ENCODE peak calls at places on chromosomes 1 and 21, in four cellular contexts. N is thyroid gland, K is D721Med, F is adrenal gland. C is an unnamed sample.

GRCh38 chr1:6603851-6604558 is 1.3 kb upstream of the KLHL21 start:
- DNase-seq in N (peak; percentile 71), K (no peak), F (peak; percentile 57), C (peak; percentile 50)

GRCh38 chr1:68959631-68960030 is 462.7 kb upstream of the DEPDC1 start:
- DNase-seq in N (no peak), K (no peak), F (no peak), C (no peak)

GRCh38 chr1:155301342-155301841 is at the start of gene PKLR:
- DNase-seq in N (no peak), K (no peak), F (no peak), C (no peak)

GRCh38 chr1:17080881-17081280 is 27.0 kb upstream of the SDHB start:
- DNase-seq in N (no peak), K (no peak), F (no peak), C (no peak)

GRCh38 chr21:46078322-46078981 is 19.5 kb upstream of the COL6A2 start:
- DNase-seq in N (no peak), K (peak; percentile 10), F (no peak), C (no peak)

GRCh38 chr1:75616436-75617433 is 5.8 kb upstream of the SLC44A5 start:
- DNase-seq in N (peak; percentile 4), K (no peak), F (peak; percentile 13), C (peak; percentile 43)

GRCh38 chr1:217275617-217276398 is 355.1 kb downstream of the GPATCH2 start:
- DNase-seq in N (no peak), K (no peak), F (no peak), C (peak; percentile 40)

GRCh38 chr21:27819299-27819698 is 852.4 kb upstream of the ADAMTS5 start:
- DNase-seq in N (no peak), K (no peak), F (no peak), C (no peak)

GRCh38 chr1:207077470-207078377 is 10.9 kb upstream of the C4BPB start:
- DNase-seq in N (peak; percentile 62), K (no peak), F (peak; percentile 76), C (peak; percentile 76)

GRCh38 chr21:31460985-31461384 is 116.9 kb upstream of the TIAM1 start:
- DNase-seq in N (no peak), K (no peak), F (no peak), C (no peak)

GRCh38 chr1:215860833-215861232 is 293.7 kb downstream of the KCTD3 start:
- DNase-seq in N (no peak), K (no peak), F (no peak), C (no peak)

GRCh38 chr1:101911894-101912293 is 84.8 kb downstream of the OLFM3 start:
- DNase-seq in N (no peak), K (no peak), F (no peak), C (no peak)

GRCh38 chr21:35768187-35768586 is 292.1 kb downstream of the SETD4 start:
- DNase-seq in N (no peak), K (no peak), F (no peak), C (no peak)

GRCh38 chr1:150194381-150195031 is 41.4 kb downstream of the ANP32E start:
- DNase-seq in N (no peak), K (no peak), F (no peak), C (no peak)

GRCh38 chr1:227917081-227917950 is 30.4 kb downstream of the WNT9A start:
- DNase-seq in N (no peak), K (no peak), F (no peak), C (no peak)

GRCh38 chr1:192660613-192661012 is 24.7 kb downstream of the RGS13 start:
- DNase-seq in N (no peak), K (no peak), F (no peak), C (no peak)

GRCh38 chr1:214318956-214319355 is 38.0 kb downstream of the SMYD2 start:
- DNase-seq in N (no peak), K (no peak), F (no peak), C (no peak)

GRCh38 chr1:214317300-214317699 is 36.3 kb downstream of the SMYD2 start:
- DNase-seq in N (no peak), K (no peak), F (no peak), C (no peak)

GRCh38 chr1:214316597-214316996 is 35.6 kb downstream of the SMYD2 start:
- DNase-seq in N (no peak), K (no peak), F (no peak), C (peak; percentile 83)

GRCh38 chr1:214318356-214318755 is 37.4 kb downstream of the SMYD2 start:
- DNase-seq in N (no peak), K (no peak), F (no peak), C (peak; percentile 35)

GRCh38 chr1:214317734-214318133 is 36.8 kb downstream of the SMYD2 start:
- DNase-seq in N (no peak), K (no peak), F (no peak), C (peak; percentile 28)
- TF ChIP-seq CTCF in N (no peak), K (no peak), F (no peak), C (peak; percentile 64)

DNA sequence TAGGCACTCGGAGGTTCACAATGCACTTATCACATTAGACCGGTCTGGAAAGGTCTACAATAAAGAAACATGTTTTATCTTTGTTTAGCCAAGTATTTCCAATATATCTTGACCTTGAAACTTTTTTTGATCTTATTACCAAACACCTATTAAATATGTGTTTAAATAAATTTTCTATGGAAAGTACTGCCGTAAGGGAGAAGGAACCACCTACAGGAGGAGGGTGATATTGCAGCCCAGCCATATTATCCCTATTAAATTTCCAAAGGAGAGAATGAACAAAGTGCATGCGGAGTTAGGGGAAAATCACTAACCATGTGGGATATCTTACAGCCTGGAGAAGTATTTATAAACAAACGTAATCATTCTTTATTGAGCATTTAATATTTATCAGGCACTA is 14.5 kb downstream of the BRINP2 start:
- DNase-seq in N (no peak), K (no peak), F (no peak), C (no peak)
- TF ChIP-seq CTCF in N (peak; percentile 17), K (peak; percentile 1), F (peak; percentile 38), C (peak; percentile 59)

GRCh38 chr1:20964540-20965484 is 177.7 kb upstream of the HP1BP3 start:
- DNase-seq in N (no peak), K (no peak), F (no peak), C (no peak)
- TF ChIP-seq CTCF in N (no peak), K (no peak), F (no peak), C (no peak)

GRCh38 chr1:10635992-10636391 is 160.5 kb downstream of the CASZ1 start:
- DNase-seq in N (no peak), K (no peak), F (no peak), C (no peak)

GRCh38 chr1:10633416-10633815 is 158.7 kb downstream of the PEX14 start:
- DNase-seq in N (no peak), K (no peak), F (no peak), C (no peak)

GRCh38 chr1:10635385-10635896 is 160.7 kb downstream of the PEX14 start:
- DNase-seq in N (no peak), K (no peak), F (no peak), C (peak; percentile 8)

GRCh38 chr1:10634075-10634427 is 159.3 kb downstream of the PEX14 start:
- DNase-seq in N (no peak), K (no peak), F (no peak), C (no peak)

GRCh38 chr1:10634428-10635384 is 160.0 kb downstream of the PEX14 start:
- DNase-seq in N (no peak), K (no peak), F (no peak), C (peak; percentile 16)
- TF ChIP-seq CTCF in N (no peak), K (peak; percentile 19), F (no peak), C (no peak)

DNA sequence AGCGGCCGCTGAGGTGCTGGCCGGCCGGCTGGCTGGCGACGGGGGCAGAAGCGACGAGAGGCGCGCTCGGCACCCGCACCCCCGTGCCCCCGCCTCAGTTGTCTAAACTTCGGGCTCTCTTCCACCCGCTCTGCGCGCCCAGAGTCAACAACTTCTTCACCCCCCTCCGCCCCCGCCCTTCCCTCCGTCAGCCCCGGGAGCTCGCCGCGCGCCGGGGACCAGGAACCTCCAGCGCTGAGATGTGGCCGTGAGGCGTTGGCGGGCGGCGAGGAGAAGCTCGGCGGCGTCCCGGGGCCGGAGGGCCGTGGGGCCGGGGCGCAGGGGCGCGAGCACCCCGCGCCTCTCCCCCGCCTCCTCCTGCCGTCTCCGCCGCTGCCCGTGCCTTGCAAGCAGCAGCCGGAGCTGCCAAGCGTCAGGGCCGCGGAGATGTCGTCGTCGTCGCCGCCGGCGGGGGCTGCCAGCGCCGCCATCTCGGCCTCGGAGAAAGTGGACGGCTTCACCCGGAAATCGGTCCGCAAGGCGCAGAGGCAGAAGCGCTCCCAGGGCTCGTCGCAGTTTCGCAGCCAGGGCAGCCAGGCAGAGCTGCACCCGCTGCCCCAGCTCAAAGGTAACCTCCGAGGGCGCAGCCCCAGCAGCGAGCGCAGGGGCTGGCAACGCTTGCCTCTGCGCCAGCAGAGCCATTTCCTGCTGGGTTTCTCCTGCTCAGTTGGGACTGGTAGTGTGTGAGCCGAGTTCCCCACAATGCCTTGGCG is 651 bp downstream of the PPP2R5A start:
- DNase-seq in N (peak; percentile 84), K (no peak), F (peak; percentile 67), C (no peak)
- TF ChIP-seq CTCF in N (no peak), K (no peak), F (no peak), C (no peak)

DNA sequence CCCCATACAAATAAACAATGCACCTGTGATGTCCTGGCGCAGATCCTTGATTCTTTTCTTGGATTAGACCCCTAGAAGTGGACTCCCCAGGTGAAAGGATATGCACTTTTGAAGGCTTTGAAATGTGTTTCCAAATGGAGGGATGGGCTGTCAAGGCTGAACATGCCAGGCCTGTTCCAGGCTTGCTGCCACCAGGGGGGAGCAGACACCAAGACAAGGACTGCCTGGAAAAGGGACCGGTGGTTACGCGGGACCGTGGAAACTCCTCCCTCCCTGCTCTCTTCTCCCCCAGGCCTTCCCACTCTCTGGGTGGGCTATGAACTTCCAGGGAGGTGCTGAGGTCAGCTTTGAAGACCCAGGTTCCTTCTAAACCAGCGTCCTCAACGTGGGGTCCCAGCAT is 12.7 kb downstream of the C1QB start:
- DNase-seq in N (peak; percentile 23), K (no peak), F (no peak), C (no peak)
- TF ChIP-seq CTCF in N (no peak), K (peak; percentile 49), F (no peak), C (peak; percentile 62)

GRCh38 chr21:17231124-17231523 is 281.7 kb upstream of the CXADR start:
- DNase-seq in N (no peak), K (no peak), F (no peak), C (no peak)
- TF ChIP-seq CTCF in N (no peak), K (no peak), F (no peak), C (no peak)

DNA sequence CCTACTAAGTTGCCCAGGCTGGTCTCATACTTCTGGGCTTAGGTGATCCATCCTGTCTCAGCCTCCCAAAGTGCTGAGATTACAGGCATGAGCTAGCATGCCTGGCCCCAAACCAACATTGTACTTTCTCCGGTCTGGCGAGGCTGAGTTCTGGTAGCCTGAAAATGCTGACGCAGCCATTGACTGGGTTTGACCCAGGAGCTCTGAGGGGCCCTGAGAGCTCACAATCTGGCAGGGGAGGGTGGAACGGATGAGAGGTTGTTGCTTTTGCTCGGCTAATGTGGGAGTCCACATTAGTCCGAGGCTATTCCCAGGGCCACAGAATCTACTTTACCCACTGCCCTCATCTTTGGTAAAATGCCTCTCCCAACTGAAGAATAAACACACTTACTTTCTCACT is 35.1 kb upstream of the PARP1 start:
- DNase-seq in N (peak; percentile 44), K (no peak), F (no peak), C (no peak)
- TF ChIP-seq CTCF in N (no peak), K (no peak), F (no peak), C (no peak)

GRCh38 chr1:234089396-234089795 is 184.9 kb downstream of the SLC35F3 start:
- DNase-seq in N (no peak), K (no peak), F (no peak), C (no peak)
- TF ChIP-seq CTCF in N (no peak), K (peak; percentile 3), F (no peak), C (peak; percentile 21)

C was measured in astrocyte of the cerebellum.